ENCODE peak calls at places on chromosomes 7 and 10, in eight cellular contexts. L is tibial artery, G is astrocyte, I is sigmoid colon, X is neuronal stem cell, N is suprapubic skin, V is heart left ventricle, P is psoas muscle. F is an unnamed sample. For H3K27me3 and H3K9me3, the result is how much of the 10 kb centered on the place peaks cover.

GRCh38 chr7:21353388-21353780 is 74.5 kb upstream of the SP4 start:
- DNase-seq in L (no peak), G (no peak), I (no peak), X (no peak), N (no peak), V (no peak), P (no peak), F (no peak)

GRCh38 chr7:149741629-149742028 is 31.8 kb downstream of the ZNF467 start:
- DNase-seq in L (no peak), G (no peak), I (no peak), X (no peak), N (no peak), V (no peak), P (no peak), F (peak)

GRCh38 chr7:27873006-27873295 is 133.0 kb downstream of the TAX1BP1 start:
- DNase-seq in L (no peak), G (no peak), I (no peak), X (no peak), N (no peak), V (no peak), P (no peak), F (no peak)

GRCh38 chr7:89041240-89041639 is 245.7 kb upstream of the TEX47 start:
- DNase-seq in L (no peak), G (no peak), I (no peak), X (no peak), N (no peak), V (no peak), P (no peak), F (no peak)

GRCh38 chr7:2787251-2787968 is 56.7 kb downstream of the GNA12 start:
- DNase-seq in L (no peak), G (peak), I (no peak), X (no peak), N (no peak), V (no peak), P (no peak), F (no peak)

GRCh38 chr7:27745064-27745583 is 5.2 kb downstream of the TAX1BP1 start:
- DNase-seq in L (no peak), G (peak), I (no peak), X (no peak), N (no peak), V (no peak), P (no peak), F (no peak)

GRCh38 chr7:137880432-137880831 is 33.7 kb upstream of the DGKI start:
- DNase-seq in L (no peak), G (peak), I (no peak), X (no peak), N (no peak), V (no peak), P (no peak), F (no peak)

GRCh38 chr10:78916227-78916626 is 152.5 kb upstream of the ZMIZ1 start:
- DNase-seq in L (no peak), G (no peak), I (no peak), X (no peak), N (no peak), V (no peak), P (no peak), F (peak)

GRCh38 chr7:39811161-39811614 is 138.9 kb upstream of the CDK13 start:
- DNase-seq in L (no peak), G (peak), I (no peak), X (no peak), N (no peak), V (no peak), P (no peak), F (no peak)

GRCh38 chr10:78209987-78210386 is 176.3 kb downstream of the RPS24 start:
- DNase-seq in L (no peak), G (no peak), I (no peak), X (no peak), N (no peak), V (no peak), P (no peak), F (peak)

GRCh38 chr10:100053686-100054460 is 27.8 kb downstream of the CPN1 start:
- DNase-seq in L (no peak), G (no peak), I (no peak), X (no peak), N (no peak), V (no peak), P (no peak), F (no peak)

GRCh38 chr10:28983799-28984198 is 305.1 kb upstream of the LYZL1 start:
- DNase-seq in L (no peak), G (no peak), I (no peak), X (no peak), N (no peak), V (no peak), P (no peak), F (no peak)

GRCh38 chr7:22582860-22583640 is 83.1 kb upstream of the STEAP1B start:
- DNase-seq in L (no peak), G (peak), I (no peak), X (no peak), N (no peak), V (no peak), P (no peak), F (no peak)

GRCh38 chr7:155588468-155588998 is 42.2 kb upstream of the CNPY1 start:
- DNase-seq in L (no peak), G (no peak), I (no peak), X (no peak), N (no peak), V (no peak), P (no peak), F (no peak)

GRCh38 chr7:155587486-155587885 is 41.1 kb upstream of the CNPY1 start:
- DNase-seq in L (no peak), G (no peak), I (no peak), X (no peak), N (peak), V (no peak), P (no peak), F (peak)

GRCh38 chr7:155589001-155589980 is 42.9 kb upstream of the CNPY1 start:
- DNase-seq in L (no peak), G (no peak), I (no peak), X (no peak), N (no peak), V (no peak), P (no peak), F (peak)

GRCh38 chr7:155591055-155591750 is 44.8 kb upstream of the CNPY1 start:
- DNase-seq in L (no peak), G (no peak), I (no peak), X (no peak), N (peak), V (no peak), P (no peak), F (no peak)

GRCh38 chr7:155590215-155591023 is 44.1 kb upstream of the CNPY1 start:
- DNase-seq in L (no peak), G (peak), I (no peak), X (no peak), N (no peak), V (peak), P (no peak), F (peak)
- H3K27me3 ChIP-seq in L (under half), G (under half), I (under half), X (under half), N (under half), V (under half), P (under half), F (under half)

DNA sequence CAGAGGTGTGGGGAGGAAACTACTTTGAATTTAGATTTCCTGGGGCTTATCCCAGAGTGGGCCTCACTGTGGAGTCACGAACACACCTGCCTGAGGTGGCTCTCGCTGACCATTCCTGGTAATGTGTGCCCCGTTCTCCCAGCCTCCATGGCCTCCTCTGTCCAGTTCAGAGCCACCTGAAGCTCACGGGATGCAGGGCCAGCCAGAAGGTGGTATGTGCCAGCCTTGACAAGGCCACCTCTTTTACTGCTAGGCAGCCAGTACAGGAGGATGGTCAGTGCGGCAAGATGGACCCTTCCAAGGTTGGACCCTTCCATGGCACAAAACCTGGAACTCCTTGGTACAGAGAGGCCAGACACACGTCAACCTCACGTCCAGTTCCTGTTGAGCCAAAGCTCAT is 210.3 kb downstream of the DNAJB6 start:
- DNase-seq in L (peak), G (no peak), I (no peak), X (no peak), N (no peak), V (no peak), P (no peak), F (peak)
- H3K9me3 ChIP-seq in L (under half), G (under half), I (under half), X (under half), N (under half), V (under half), P (under half), F (under half)

DNA sequence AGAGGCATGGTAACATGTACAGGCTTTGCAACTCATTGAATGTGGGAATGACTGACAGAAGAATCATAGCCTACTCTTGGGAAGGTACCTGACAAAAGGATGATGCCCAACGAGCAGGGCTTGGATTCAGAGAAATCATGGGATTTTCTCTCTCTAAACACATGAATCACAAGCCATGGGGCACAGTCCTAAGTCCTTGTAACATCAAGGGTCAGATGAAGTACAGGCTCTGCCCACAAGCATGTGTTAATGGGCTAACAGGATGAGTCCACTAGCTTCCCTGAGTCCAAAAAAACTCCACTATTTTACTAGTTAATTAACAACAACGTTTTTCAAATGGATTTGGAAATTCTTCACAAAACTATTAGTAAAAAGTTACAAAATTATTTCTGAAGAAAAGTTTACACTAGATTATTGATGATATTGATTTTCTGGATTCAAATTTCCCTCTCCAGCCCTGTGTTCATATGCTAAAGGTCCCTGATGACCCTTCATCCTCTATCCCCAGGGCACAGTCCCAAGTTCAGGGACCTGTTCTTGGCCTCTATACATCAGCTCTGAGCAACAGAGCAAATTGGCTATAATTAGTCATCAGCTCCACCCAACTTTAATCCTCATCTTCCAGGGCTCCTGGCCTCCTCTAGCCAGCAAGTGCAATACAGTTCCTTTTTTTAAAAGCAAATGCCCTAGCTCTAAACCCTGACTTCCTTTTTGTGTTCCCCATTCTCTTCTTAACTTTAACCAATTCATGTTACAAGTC is 99.8 kb downstream of the GSAP start:
- DNase-seq in L (no peak), G (no peak), I (no peak), X (no peak), N (no peak), V (no peak), P (no peak), F (no peak)
- H3K27me3 ChIP-seq in L (under half), G (under half), I (under half), X (under half), N (under half), V (under half), P (under half), F (under half)

GRCh38 chr7:157839672-157840167 is 502.9 kb downstream of the DNAJB6 start:
- DNase-seq in L (no peak), G (no peak), I (no peak), X (no peak), N (no peak), V (no peak), P (no peak), F (peak)
- H3K9me3 ChIP-seq in L (under half), G (under half), I (under half), X (under half), N (under half), V (under half), P (under half), F (under half)